ENCODE peak calls at places on chromosomes 12 and 14, in six cellular contexts. V, I, L, M, W and S are unnamed samples.

GRCh38 chr14:23321572-23322547 is 603 bp downstream of the PABPN1 start:
- DNase-seq in L (no peak), M (peak), I (peak), W (peak), V (peak), S (no peak)

GRCh38 chr12:55001198-55001827 is 16.8 kb upstream of the TESPA1 start:
- DNase-seq in W (no peak), V (no peak), M (no peak), L (no peak), I (no peak), S (no peak)

GRCh38 chr14:52875707-52876106 is 75.1 kb downstream of the FERMT2 start:
- DNase-seq in M (no peak), V (no peak), L (no peak), W (no peak), I (no peak), S (no peak)

GRCh38 chr12:91562476-91562875 is 379.9 kb upstream of the DCN start:
- DNase-seq in M (no peak), I (no peak), L (no peak), W (no peak), V (no peak), S (no peak)

GRCh38 chr14:94485944-94486841 is 10.2 kb upstream of the SERPINA9 start:
- DNase-seq in M (peak), I (peak), W (peak), V (peak), L (no peak), S (peak)

GRCh38 chr14:89308232-89308959 is 108.6 kb downstream of the FOXN3 start:
- DNase-seq in I (no peak), V (no peak), L (no peak), M (no peak), W (no peak), S (peak)

GRCh38 chr12:2689393-2689792 is 105.4 kb upstream of the FKBP4 start:
- DNase-seq in M (no peak), I (no peak), W (no peak), V (no peak), L (no peak), S (no peak)

GRCh38 chr14:74083784-74084276 is 423 bp downstream of the ALDH6A1 start:
- DNase-seq in M (no peak), V (peak), W (no peak), L (no peak), I (no peak), S (no peak)

GRCh38 chr12:11718768-11719253 is 69.3 kb downstream of the ETV6 start:
- DNase-seq in L (no peak), W (no peak), V (no peak), M (peak), I (no peak), S (no peak)

GRCh38 chr12:123450636-123451035 is 7.3 kb upstream of the SNRNP35 start:
- DNase-seq in W (no peak), I (no peak), M (no peak), V (no peak), L (no peak), S (no peak)

GRCh38 chr14:44701563-44702263 is 194.6 kb upstream of the FSCB start:
- DNase-seq in M (no peak), V (no peak), W (no peak), I (no peak), L (no peak), S (no peak)

GRCh38 chr12:113896194-113896593 is 69.9 kb downstream of the RBM19 start:
- DNase-seq in W (peak), M (no peak), V (no peak), I (peak), L (no peak), S (no peak)

GRCh38 chr12:117874842-117875434 is 93.9 kb downstream of the KSR2 start:
- DNase-seq in V (peak), I (peak), L (no peak), W (peak), M (peak), S (peak)

GRCh38 chr12:45049912-45050318 is 984 bp downstream of the DBX2 start:
- DNase-seq in W (no peak), V (no peak), L (no peak), I (no peak), M (no peak), S (no peak)

GRCh38 chr14:59187802-59188460 is 536 bp upstream of the DAAM1 start:
- DNase-seq in L (no peak), I (no peak), W (peak), V (no peak), M (peak), S (no peak)

GRCh38 chr12:21647179-21647578 is 10.5 kb downstream of the LDHB start:
- DNase-seq in W (no peak), M (no peak), I (no peak), L (no peak), V (no peak), S (no peak)

GRCh38 chr12:91127751-91128150 is 16.5 kb upstream of the LUM start:
- DNase-seq in W (no peak), M (no peak), I (no peak), V (peak), L (no peak), S (no peak)

GRCh38 chr14:48672506-48672905 is 913.7 kb downstream of the RPS29 start:
- DNase-seq in W (no peak), M (no peak), I (no peak), L (no peak), V (no peak), S (no peak)

GRCh38 chr12:51926718-51927117 is 19.4 kb downstream of the ACVRL1 start:
- DNase-seq in V (peak), M (no peak), I (no peak), W (peak), L (no peak), S (no peak)

GRCh38 chr12:97556201-97556824 is 93.7 kb downstream of the RMST start:
- DNase-seq in V (peak), W (no peak), L (no peak), M (peak), I (no peak), S (no peak)

GRCh38 chr12:88691811-88692210 is 111.5 kb upstream of the KITLG start:
- DNase-seq in I (no peak), W (no peak), M (no peak), L (no peak), V (no peak), S (no peak)

GRCh38 chr12:91786490-91787272 is 359.0 kb downstream of the BTG1 start:
- DNase-seq in M (no peak), W (no peak), V (no peak), I (no peak), L (no peak), S (no peak)

GRCh38 chr12:124929649-124930419 is 15.4 kb upstream of the UBC start:
- DNase-seq in W (no peak), M (no peak), L (no peak), V (no peak), I (no peak), S (no peak)

GRCh38 chr14:92546347-92547053 is 32.9 kb downstream of the RIN3 start:
- DNase-seq in L (no peak), I (no peak), W (no peak), V (no peak), M (peak), S (no peak)

GRCh38 chr14:83416476-83416875 is 1882.8 kb upstream of the SEL1L start:
- DNase-seq in L (no peak), I (no peak), W (no peak), V (no peak), M (no peak), S (no peak)

GRCh38 chr12:47649381-47649780 is 56.4 kb downstream of the RPAP3 start:
- DNase-seq in I (no peak), V (no peak), M (no peak), W (no peak), L (no peak), S (no peak)

GRCh38 chr12:49298160-49298559 is 3.2 kb downstream of the PRPH start:
- DNase-seq in W (peak), L (no peak), M (peak), I (no peak), V (no peak), S (peak)

GRCh38 chr12:124511259-124511985 is 56.0 kb downstream of the NCOR2 start:
- DNase-seq in L (no peak), I (no peak), V (no peak), W (no peak), M (no peak), S (no peak)

GRCh38 chr14:100773331-100774163 is 46.9 kb downstream of the DLK1 start:
- DNase-seq in I (no peak), M (no peak), L (no peak), W (no peak), V (no peak), S (no peak)

GRCh38 chr12:22252057-22252456 is 82.5 kb downstream of the ST8SIA1 start:
- DNase-seq in L (no peak), W (no peak), I (no peak), V (no peak), M (no peak), S (no peak)

GRCh38 chr12:40693503-40693863 is 1.2 kb downstream of the CNTN1 start:
- DNase-seq in W (no peak), M (peak), L (no peak), V (no peak), I (peak), S (no peak)

GRCh38 chr14:105944632-105945610 is 418.5 kb downstream of the TMEM121 start:
- DNase-seq in I (peak), L (no peak), W (peak), V (peak), M (peak), S (peak)

GRCh38 chr12:52005218-52005902 is 1.4 kb upstream of the TAMALIN start:
- DNase-seq in I (no peak), W (no peak), V (no peak), M (no peak), L (no peak), S (no peak)

GRCh38 chr12:80313184-80313583 is 130.9 kb upstream of the PTPRQ start:
- DNase-seq in I (no peak), V (no peak), M (no peak), L (no peak), W (no peak), S (no peak)

GRCh38 chr12:93102289-93102688 is 173.2 kb upstream of the EEA1 start:
- DNase-seq in L (no peak), V (no peak), I (no peak), M (no peak), W (no peak), S (no peak)

GRCh38 chr12:93104535-93104934 is 175.4 kb upstream of the EEA1 start:
- DNase-seq in W (no peak), L (no peak), M (no peak), I (no peak), V (no peak), S (no peak)

GRCh38 chr12:93102744-93103143 is 173.6 kb upstream of the EEA1 start:
- DNase-seq in I (no peak), L (no peak), M (no peak), V (peak), W (no peak), S (no peak)

GRCh38 chr12:93101367-93101766 is 172.3 kb upstream of the EEA1 start:
- DNase-seq in W (no peak), M (no peak), L (no peak), V (no peak), I (no peak), S (no peak)

DNA sequence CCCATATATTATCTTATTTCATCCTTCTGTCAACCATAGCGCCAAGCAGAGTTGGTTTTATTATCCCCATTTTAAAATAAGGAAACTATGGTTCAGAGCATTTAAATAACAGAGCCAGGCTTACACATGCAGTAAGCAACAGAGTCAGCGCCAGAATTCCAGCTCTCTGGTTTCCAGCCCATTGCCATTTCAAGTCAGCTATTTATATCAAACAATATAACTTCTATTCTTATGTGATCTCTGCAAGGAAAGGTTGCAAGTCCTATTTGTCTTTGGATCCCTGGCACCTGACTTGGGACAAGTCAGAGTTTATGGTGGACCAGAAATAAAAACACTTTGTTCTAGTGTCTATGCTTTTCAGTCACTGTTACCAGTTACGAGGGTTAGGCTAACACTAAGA is 174.1 kb upstream of the EEA1 start:
- DNase-seq in L (no peak), M (no peak), V (no peak), I (no peak), W (no peak), S (no peak)
- TF ChIP-seq GABPA in L (no peak), M (no peak), V (no peak), I (no peak), W (no peak), S (no peak)

GRCh38 chr14:99203080-99203479 is 68.9 kb downstream of the BCL11B start:
- DNase-seq in I (no peak), L (no peak), M (no peak), W (no peak), V (no peak), S (no peak)
- H3K27ac ChIP-seq in I (no peak), L (no peak), M (no peak), W (no peak), V (no peak), S (no peak)

GRCh38 chr12:42958271-42958674 is 368.7 kb upstream of the PRICKLE1 start:
- DNase-seq in V (no peak), L (no peak), I (no peak), W (no peak), M (no peak), S (no peak)
- TF ChIP-seq GABPA in V (no peak), L (no peak), I (no peak), W (no peak), M (no peak), S (no peak)

DNA sequence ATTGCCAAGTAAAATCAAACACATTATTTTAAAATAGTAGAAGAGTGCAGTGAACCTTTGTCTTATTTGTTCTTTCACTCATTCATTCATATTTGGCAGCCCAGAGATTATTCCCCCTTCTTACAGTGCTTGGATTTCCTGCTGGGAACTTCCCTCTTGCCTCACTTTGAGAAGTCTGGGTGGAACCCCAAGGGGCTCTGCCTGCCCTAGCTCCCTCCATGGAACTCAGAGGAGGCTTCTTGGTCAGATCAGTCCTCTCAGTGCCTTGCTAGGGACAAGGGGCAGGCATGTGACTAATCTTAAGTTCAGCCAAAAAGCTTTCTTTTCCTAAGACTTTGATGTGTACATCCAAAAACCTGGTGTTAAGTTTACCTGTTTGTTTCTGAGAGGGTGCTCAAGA is 84.7 kb upstream of the OVCH1 start:
- DNase-seq in L (no peak), M (no peak), W (no peak), V (no peak), I (no peak), S (no peak)
- H3K27ac ChIP-seq in L (no peak), M (no peak), W (no peak), V (no peak), I (no peak), S (no peak)

GRCh38 chr12:109586385-109587296 is 13.0 kb downstream of the MVK start:
- DNase-seq in V (peak), L (no peak), W (no peak), M (no peak), I (no peak), S (no peak)
- TF ChIP-seq GABPA in V (peak), L (no peak), W (no peak), M (no peak), I (no peak), S (no peak)

GRCh38 chr12:131765961-131766360 is 55.1 kb downstream of the SFSWAP start:
- DNase-seq in L (no peak), I (no peak), M (no peak), W (no peak), V (no peak), S (no peak)
- H3K27ac ChIP-seq in L (no peak), I (no peak), M (no peak), W (no peak), V (no peak), S (no peak)

DNA sequence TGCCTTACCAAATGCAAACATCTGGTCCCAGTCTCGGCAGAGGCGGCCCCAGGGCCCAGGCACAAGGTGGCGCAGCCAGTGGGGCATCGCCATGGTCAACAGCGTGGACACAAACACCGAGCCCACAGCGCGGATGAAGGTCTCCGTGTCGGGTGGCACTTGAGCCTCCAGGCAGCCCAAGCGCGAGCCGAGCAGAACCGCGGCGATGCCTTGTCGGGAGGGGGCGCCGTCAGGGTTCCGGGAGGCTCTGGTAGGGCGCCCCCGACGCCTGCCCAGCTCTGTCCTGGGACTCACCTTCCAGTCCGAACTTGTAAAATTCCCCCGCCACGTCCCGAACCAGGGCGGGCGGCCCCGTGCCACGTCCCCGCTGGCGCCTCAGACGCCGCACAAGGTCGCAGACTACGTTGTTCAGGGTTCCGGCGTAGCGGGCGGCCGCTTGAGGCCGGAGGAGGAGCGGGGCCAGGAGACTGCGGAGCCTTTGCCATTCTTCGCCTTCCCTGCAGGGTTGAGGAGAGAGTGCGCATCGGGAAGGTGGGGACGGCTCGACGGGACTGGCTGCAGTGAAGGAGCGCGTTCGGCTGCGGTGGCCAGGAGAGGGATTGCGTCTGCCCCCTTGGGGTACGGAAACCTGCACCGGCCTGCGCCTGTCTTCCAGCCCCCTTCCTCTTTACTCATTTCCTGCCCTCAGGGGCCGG is 1.7 kb downstream of the CYP27B1 start:
- DNase-seq in I (peak), M (peak), W (no peak), V (peak), L (no peak), S (peak)
- TF ChIP-seq GABPA in I (peak), M (no peak), W (no peak), V (no peak), L (no peak), S (no peak)

GRCh38 chr14:104659146-104659545 is 30.3 kb upstream of the INF2 start:
- DNase-seq in I (no peak), L (no peak), V (no peak), W (no peak), M (no peak), S (no peak)

GRCh38 chr14:104659764-104660523 is 29.5 kb upstream of the INF2 start:
- DNase-seq in W (no peak), M (no peak), V (no peak), I (no peak), L (no peak), S (no peak)

GRCh38 chr14:104658325-104658712 is 31.1 kb upstream of the INF2 start:
- DNase-seq in V (no peak), W (no peak), L (no peak), M (peak), I (no peak), S (no peak)

GRCh38 chr14:104661086-104661485 is 28.3 kb upstream of the INF2 start:
- DNase-seq in I (no peak), V (no peak), M (no peak), W (no peak), L (no peak), S (no peak)

GRCh38 chr14:104660597-104660996 is 28.8 kb upstream of the INF2 start:
- DNase-seq in I (no peak), M (no peak), W (no peak), V (no peak), L (no peak), S (no peak)
- H3K27ac ChIP-seq in I (no peak), M (no peak), W (no peak), V (no peak), L (peak), S (no peak)